ENCODE peak calls at places on chromosomes 2 and 18, in five cellular contexts. D is Peyer's patch, P is mucosa of descending colon, S is colonic mucosa, O is upper lobe of left lung. L is an unnamed sample.

GRCh38 chr2:170170281-170171035 is 7.5 kb upstream of the MYO3B start:
- DNase-seq in D (no peak), P (no peak), S (no peak), O (no peak), L (no peak)

GRCh38 chr2:46126571-46126970 is 170.6 kb upstream of the EPAS1 start:
- DNase-seq in D (no peak), P (no peak), S (no peak), O (no peak), L (no peak)

GRCh38 chr2:95342556-95343320 is 45.6 kb downstream of the KCNIP3 start:
- DNase-seq in D (peak; percentile 32), P (no peak), S (no peak), O (no peak), L (peak; percentile 30)

GRCh38 chr2:106566050-106566449 is 78.9 kb downstream of the CD8B2 start:
- DNase-seq in D (no peak), P (no peak), S (no peak), O (no peak), L (no peak)

GRCh38 chr2:195580156-195580555 is 76.9 kb upstream of the SLC39A10 start:
- DNase-seq in D (no peak), P (no peak), S (no peak), O (no peak), L (no peak)

GRCh38 chr2:10932345-10933151 is 20.8 kb downstream of the KCNF1 start:
- DNase-seq in D (peak; percentile 40), P (no peak), S (no peak), O (no peak), L (no peak)

GRCh38 chr18:48407358-48407757 is 1.8 kb downstream of the ZBTB7C start:
- DNase-seq in D (no peak), P (no peak), S (no peak), O (no peak), L (no peak)

GRCh38 chr2:287471-287885 is 413 bp downstream of the ALKAL2 start:
- DNase-seq in D (no peak), P (peak; percentile 53), S (no peak), O (peak; percentile 88), L (no peak)

GRCh38 chr2:39381653-39382052 is 55.4 kb downstream of the MAP4K3 start:
- DNase-seq in D (no peak), P (no peak), S (no peak), O (no peak), L (no peak)

GRCh38 chr18:79883461-79884295 is 67.8 kb downstream of the SLC66A2 start:
- DNase-seq in D (no peak), P (no peak), S (no peak), O (no peak), L (no peak)

GRCh38 chr2:108396845-108397244 is 19.1 kb downstream of the SULT1C4 start:
- DNase-seq in D (no peak), P (no peak), S (no peak), O (no peak), L (no peak)

GRCh38 chr18:57809190-57809589 is 6.1 kb upstream of the ATP8B1 start:
- DNase-seq in D (no peak), P (no peak), S (no peak), O (no peak), L (no peak)

GRCh38 chr2:30226144-30227032 is 4.9 kb upstream of the LBH start:
- DNase-seq in D (no peak), P (no peak), S (no peak), O (no peak), L (no peak)

GRCh38 chr18:63144748-63145147 is 174.8 kb downstream of the BCL2 start:
- DNase-seq in D (no peak), P (no peak), S (no peak), O (peak; percentile 62), L (no peak)

GRCh38 chr18:63143246-63143847 is 176.2 kb downstream of the BCL2 start:
- DNase-seq in D (no peak), P (no peak), S (no peak), O (peak; percentile 29), L (no peak)

GRCh38 chr18:63141777-63142176 is 177.8 kb downstream of the BCL2 start:
- DNase-seq in D (no peak), P (no peak), S (no peak), O (no peak), L (no peak)

GRCh38 chr18:63140997-63141776 is 178.4 kb downstream of the BCL2 start:
- DNase-seq in D (no peak), P (no peak), S (no peak), O (no peak), L (no peak)

GRCh38 chr18:63142502-63143045 is 177.0 kb downstream of the BCL2 start:
- DNase-seq in D (no peak), P (no peak), S (no peak), O (no peak), L (no peak)
- H3K4me1 ChIP-seq in D (peaks cover 20% of the 10 kb centered on the region), P (peaks cover 7% of the 10 kb centered on the region), S (no peaks in the 10 kb centered on the region), O (peaks cover 7% of the 10 kb centered on the region), L (no peaks in the 10 kb centered on the region)

DNA sequence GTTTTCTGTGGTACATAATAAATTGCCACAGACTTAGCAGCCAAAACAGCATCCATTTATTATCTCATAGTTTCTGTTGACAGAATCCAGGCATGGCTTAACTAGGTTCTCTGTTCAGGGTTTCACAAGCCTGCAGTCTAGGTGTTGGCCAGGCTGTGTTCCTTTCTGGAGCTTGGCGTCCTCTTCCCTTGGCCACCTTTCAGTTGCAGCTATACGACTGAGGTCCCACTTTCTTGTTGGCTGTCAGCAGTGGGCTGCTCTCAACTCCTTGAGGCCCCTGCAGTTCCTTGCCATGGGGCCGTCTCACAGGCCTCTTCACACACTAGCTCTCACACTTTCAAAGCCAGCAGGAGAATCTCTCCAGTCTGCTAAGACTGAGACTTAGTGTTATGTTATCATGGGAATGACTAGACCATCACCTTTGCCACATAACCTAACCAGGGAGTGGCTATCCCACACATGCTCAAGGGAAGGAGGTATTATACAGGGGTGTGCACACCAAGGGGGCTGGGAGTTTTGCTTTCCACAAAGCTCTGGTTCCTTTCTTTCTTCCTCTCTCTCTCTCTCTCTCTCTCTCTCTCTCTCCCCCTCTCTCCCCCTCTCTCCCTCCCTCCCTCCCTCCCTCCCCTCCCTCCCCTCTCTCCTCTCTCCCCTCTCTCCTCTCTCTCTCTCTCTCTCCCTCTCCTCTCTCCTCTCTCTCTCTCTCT is 15.8 kb downstream of the RIOK3 start:
- DNase-seq in D (no peak), P (no peak), S (no peak), O (no peak), L (no peak)
- H3K36me3 ChIP-seq in D (peaks cover 98% of the 10 kb centered on the region), P (peaks cover 19% of the 10 kb centered on the region), S (peaks cover 32% of the 10 kb centered on the region), O (peaks cover 90% of the 10 kb centered on the region), L (peaks cover 96% of the 10 kb centered on the region)

DNA sequence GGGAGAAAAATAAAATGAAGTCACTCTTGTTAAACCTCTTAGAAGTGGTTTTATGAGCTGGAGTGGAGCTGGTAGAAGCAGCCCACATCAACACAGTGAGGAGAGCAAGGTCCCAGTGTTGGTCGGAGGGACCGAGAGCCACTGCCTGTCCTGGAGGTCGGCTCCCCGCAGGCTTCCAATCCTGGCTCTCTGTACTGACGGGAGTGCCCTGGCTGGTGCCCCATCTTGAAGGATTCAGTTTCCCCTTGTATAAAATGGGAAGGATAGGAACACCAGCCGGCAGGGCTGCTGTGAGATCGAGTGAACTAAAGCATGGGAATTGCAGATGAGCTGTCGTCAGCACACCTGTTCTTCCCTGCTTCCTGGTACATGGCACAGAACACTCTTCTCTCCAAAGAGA is 104.3 kb upstream of the ID2 start:
- DNase-seq in D (no peak), P (no peak), S (no peak), O (no peak), L (no peak)
- H3K4me1 ChIP-seq in D (peaks cover 26% of the 10 kb centered on the region), P (peaks cover 8% of the 10 kb centered on the region), S (peaks cover 8% of the 10 kb centered on the region), O (peaks cover 4% of the 10 kb centered on the region), L (no peaks in the 10 kb centered on the region)

GRCh38 chr2:135951071-135951583 is 34.3 kb downstream of the DARS1 start:
- DNase-seq in D (no peak), P (no peak), S (no peak), O (no peak), L (no peak)

GRCh38 chr2:135947483-135947882 is 37.9 kb downstream of the DARS1 start:
- DNase-seq in D (no peak), P (no peak), S (no peak), O (no peak), L (no peak)

GRCh38 chr2:135948141-135948540 is 37.3 kb downstream of the DARS1 start:
- DNase-seq in D (no peak), P (no peak), S (no peak), O (no peak), L (no peak)

GRCh38 chr2:135945521-135945920 is 39.9 kb downstream of the DARS1 start:
- DNase-seq in D (no peak), P (no peak), S (no peak), O (no peak), L (no peak)

DNA sequence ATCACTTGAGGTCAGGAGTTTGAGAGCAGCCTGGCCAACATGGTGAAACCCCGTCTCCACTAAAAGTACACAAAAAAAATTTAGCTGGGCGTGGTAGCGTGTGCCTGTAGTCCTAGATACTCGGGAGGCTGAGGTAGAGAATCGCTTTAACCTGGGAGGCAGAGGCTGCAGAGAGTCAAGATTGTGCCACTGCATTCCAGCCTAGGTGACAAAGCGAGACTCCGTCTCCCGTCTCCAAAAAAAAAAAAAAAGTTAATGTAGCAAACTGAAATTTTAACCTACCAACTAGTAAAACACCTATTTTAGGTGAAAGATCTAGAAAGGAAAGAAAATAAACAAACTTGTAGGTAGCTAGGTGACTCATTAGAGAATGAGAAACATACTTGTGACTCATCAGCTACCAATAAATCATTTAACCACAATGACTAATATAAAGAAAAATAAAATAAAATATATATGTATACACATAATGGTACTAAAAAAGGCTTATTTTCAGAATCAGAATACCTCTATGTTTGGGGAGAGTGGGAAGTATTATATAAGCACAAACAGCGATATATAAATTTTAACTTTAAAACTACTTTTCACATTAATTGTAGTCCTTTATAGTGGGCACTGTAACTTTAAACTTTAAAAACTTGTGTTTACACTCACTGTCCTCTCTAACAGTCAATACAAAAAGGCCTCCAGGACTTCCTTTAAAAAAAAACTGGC is 36.6 kb downstream of the DARS1 start:
- DNase-seq in D (no peak), P (no peak), S (no peak), O (no peak), L (no peak)
- H3K36me3 ChIP-seq in D (no peaks in the 10 kb centered on the region), P (no peaks in the 10 kb centered on the region), S (no peaks in the 10 kb centered on the region), O (no peaks in the 10 kb centered on the region), L (no peaks in the 10 kb centered on the region)

L was measured in pancreas.